ENCODE peak calls at places on chromosome X, in four cellular contexts. One of them, this sample, is unnamed.

GRCh38 chrX:68286076-68286475 is 147.2 kb downstream of the OPHN1 start:
- DNase-seq in fibroblast of lung: no peak
- DNase-seq in endodermal cell: no peak
- DNase-seq in neural progenitor cell: no peak
- DNase-seq in this sample: no peak

GRCh38 chrX:54066841-54067240 is 22.6 kb upstream of the PHF8 start:
- DNase-seq in neural progenitor cell: no peak
- DNase-seq in endodermal cell: no peak
- DNase-seq in fibroblast of lung: peak; percentile 20
- DNase-seq in this sample: no peak

GRCh38 chrX:46620505-46620904 is 46.9 kb downstream of the CHST7 start:
- DNase-seq in fibroblast of lung: peak; percentile 30
- DNase-seq in endodermal cell: no peak
- DNase-seq in neural progenitor cell: no peak
- DNase-seq in this sample: no peak

GRCh38 chrX:861335-861890 is 230.8 kb downstream of the SHOX start:
- DNase-seq in fibroblast of lung: no peak
- DNase-seq in neural progenitor cell: no peak
- DNase-seq in endodermal cell: peak; percentile 35
- DNase-seq in this sample: no peak

GRCh38 chrX:47264507-47265173 is 31.8 kb downstream of the USP11 start:
- DNase-seq in endodermal cell: no peak
- DNase-seq in neural progenitor cell: no peak
- DNase-seq in fibroblast of lung: peak; percentile 11
- DNase-seq in this sample: no peak

GRCh38 chrX:46922601-46923000 is 10.4 kb downstream of the JADE3 start:
- DNase-seq in endodermal cell: no peak
- DNase-seq in neural progenitor cell: no peak
- DNase-seq in fibroblast of lung: no peak
- DNase-seq in this sample: no peak

GRCh38 chrX:47568656-47569295 is 7.8 kb downstream of the ARAF start:
- DNase-seq in endodermal cell: peak; percentile 81
- DNase-seq in fibroblast of lung: no peak
- DNase-seq in neural progenitor cell: peak; percentile 50
- DNase-seq in this sample: peak; percentile 51

GRCh38 chrX:71253253-71254091 is 468 bp downstream of the ZMYM3 start:
- DNase-seq in endodermal cell: peak; percentile 78
- DNase-seq in fibroblast of lung: peak; percentile 30
- DNase-seq in neural progenitor cell: peak; percentile 65
- DNase-seq in this sample: peak; percentile 42

GRCh38 chrX:119145241-119145653 is 17.6 kb upstream of the KIAA1210 start:
- DNase-seq in fibroblast of lung: peak; percentile 2
- DNase-seq in neural progenitor cell: peak; percentile 31
- DNase-seq in endodermal cell: peak; percentile 71
- DNase-seq in this sample: no peak

GRCh38 chrX:73577368-73577767 is 14.4 kb downstream of the CHIC1 start:
- DNase-seq in endodermal cell: no peak
- DNase-seq in neural progenitor cell: peak; percentile 39
- DNase-seq in fibroblast of lung: peak; percentile 67
- DNase-seq in this sample: no peak

GRCh38 chrX:100695302-100695701 is 36.6 kb downstream of the SYTL4 start:
- DNase-seq in fibroblast of lung: no peak
- DNase-seq in endodermal cell: no peak
- DNase-seq in neural progenitor cell: no peak
- DNase-seq in this sample: no peak

GRCh38 chrX:21655901-21656586 is 2.1 kb downstream of the KLHL34 start:
- DNase-seq in neural progenitor cell: no peak
- DNase-seq in endodermal cell: no peak
- DNase-seq in fibroblast of lung: no peak
- DNase-seq in this sample: no peak

GRCh38 chrX:153642313-153642654 is 4.7 kb upstream of the DUSP9 start:
- DNase-seq in fibroblast of lung: no peak
- DNase-seq in neural progenitor cell: peak; percentile 74
- DNase-seq in endodermal cell: peak; percentile 66
- DNase-seq in this sample: peak; percentile 47

GRCh38 chrX:2325076-2325784 is 175.5 kb downstream of the DHRSX start:
- DNase-seq in fibroblast of lung: peak; percentile 86
- DNase-seq in neural progenitor cell: no peak
- DNase-seq in endodermal cell: peak; percentile 70
- DNase-seq in this sample: no peak

DNA sequence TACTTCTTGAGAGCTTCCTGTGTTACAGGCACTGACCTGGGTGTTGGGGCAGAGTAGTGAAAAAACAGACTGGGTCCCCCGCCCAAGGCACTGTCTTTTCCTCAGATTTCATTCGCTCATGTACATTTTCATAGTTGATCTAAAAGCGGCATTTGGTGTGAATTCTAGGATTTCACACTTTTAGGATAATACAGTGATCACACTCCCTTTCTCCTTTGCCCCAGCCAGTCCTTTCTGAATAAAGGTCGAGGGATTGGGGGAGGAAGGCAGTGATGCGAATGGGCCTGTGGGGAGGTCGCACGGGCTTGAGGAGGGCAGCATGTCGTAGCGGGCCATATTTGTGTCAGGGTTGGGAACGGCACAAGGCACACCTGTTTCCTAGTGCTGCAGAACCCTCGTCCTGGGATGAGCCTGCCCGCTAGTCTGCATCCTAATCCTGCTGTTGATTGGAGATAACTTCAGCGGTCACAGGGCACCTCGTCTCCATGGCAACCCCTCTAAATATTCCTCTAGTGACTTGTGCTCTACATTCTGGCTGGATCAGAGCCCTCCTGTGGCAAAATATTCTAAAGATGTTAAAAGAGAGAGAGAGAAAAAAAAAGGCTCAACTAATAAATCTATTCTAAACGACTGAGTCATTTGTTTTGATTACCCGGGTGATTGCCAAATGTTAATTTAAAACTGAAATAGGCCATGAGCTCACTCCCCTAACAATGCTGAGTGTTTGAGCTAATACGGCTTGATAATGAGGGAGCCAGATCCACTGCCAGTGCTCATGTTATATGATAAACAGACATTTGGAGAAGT is 21.8 kb downstream of the FHL1 start:
- DNase-seq in fibroblast of lung: peak; percentile 97
- DNase-seq in endodermal cell: peak; percentile 79
- DNase-seq in neural progenitor cell: peak; percentile 84
- DNase-seq in this sample: no peak
- H3K9ac ChIP-seq in fibroblast of lung: no peak overlapping the region
- H3K9ac ChIP-seq in endodermal cell: peak overlapping the region; percentile 15
- H3K9ac ChIP-seq in neural progenitor cell: no peak overlapping the region
- H3K9ac ChIP-seq in this sample: no peak overlapping the region

DNA sequence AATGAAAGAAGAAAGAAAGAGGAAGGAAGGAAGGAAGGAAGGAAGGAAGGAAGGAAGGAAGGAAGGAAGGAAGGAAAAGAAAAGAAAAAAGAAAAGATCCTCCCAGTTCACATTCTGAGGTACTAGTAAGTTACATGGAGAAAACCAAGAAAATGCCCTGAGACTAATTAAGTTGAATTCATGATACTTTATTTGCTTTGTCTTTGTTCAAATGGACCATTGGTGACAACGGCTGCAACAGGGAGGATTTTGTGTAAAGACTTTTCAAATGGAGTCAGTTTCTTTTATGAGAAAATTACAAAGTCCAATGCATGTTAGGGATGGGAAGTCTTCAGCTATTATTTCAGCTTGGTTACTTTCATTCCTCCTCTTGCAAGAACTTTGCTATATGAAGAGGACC is 8.4 kb downstream of the VCX3A start:
- DNase-seq in fibroblast of lung: no peak
- DNase-seq in endodermal cell: no peak
- DNase-seq in neural progenitor cell: no peak
- DNase-seq in this sample: no peak
- TF ChIP-seq CTCF in fibroblast of lung: no peak
- TF ChIP-seq CTCF in endodermal cell: no peak
- TF ChIP-seq CTCF in neural progenitor cell: no peak
- TF ChIP-seq CTCF in this sample: no peak

GRCh38 chrX:115147220-115147619 is 42.0 kb upstream of the RBMXL3 start:
- DNase-seq in neural progenitor cell: no peak
- DNase-seq in endodermal cell: no peak
- DNase-seq in fibroblast of lung: peak; percentile 42
- DNase-seq in this sample: no peak

GRCh38 chrX:115138040-115138439 is 51.2 kb upstream of the RBMXL3 start:
- DNase-seq in endodermal cell: no peak
- DNase-seq in fibroblast of lung: no peak
- DNase-seq in neural progenitor cell: peak; percentile 8
- DNase-seq in this sample: no peak

GRCh38 chrX:115142057-115142456 is 47.2 kb upstream of the RBMXL3 start:
- DNase-seq in fibroblast of lung: no peak
- DNase-seq in endodermal cell: no peak
- DNase-seq in neural progenitor cell: no peak
- DNase-seq in this sample: no peak
- H3K27me3 ChIP-seq in fibroblast of lung: no peaks in the 10 kb centered on the region
- H3K27me3 ChIP-seq in endodermal cell: no peaks in the 10 kb centered on the region
- H3K27me3 ChIP-seq in neural progenitor cell: no peaks in the 10 kb centered on the region
- H3K27me3 ChIP-seq in this sample: no peaks in the 10 kb centered on the region

GRCh38 chrX:104288269-104288668 is 33.5 kb upstream of the ESX1 start:
- DNase-seq in endodermal cell: peak; percentile 61
- DNase-seq in fibroblast of lung: no peak
- DNase-seq in neural progenitor cell: no peak
- DNase-seq in this sample: no peak
- H3K9ac ChIP-seq in endodermal cell: no peak overlapping the region
- H3K9ac ChIP-seq in fibroblast of lung: no peak overlapping the region
- H3K9ac ChIP-seq in neural progenitor cell: no peak overlapping the region
- H3K9ac ChIP-seq in this sample: no peak overlapping the region

DNA sequence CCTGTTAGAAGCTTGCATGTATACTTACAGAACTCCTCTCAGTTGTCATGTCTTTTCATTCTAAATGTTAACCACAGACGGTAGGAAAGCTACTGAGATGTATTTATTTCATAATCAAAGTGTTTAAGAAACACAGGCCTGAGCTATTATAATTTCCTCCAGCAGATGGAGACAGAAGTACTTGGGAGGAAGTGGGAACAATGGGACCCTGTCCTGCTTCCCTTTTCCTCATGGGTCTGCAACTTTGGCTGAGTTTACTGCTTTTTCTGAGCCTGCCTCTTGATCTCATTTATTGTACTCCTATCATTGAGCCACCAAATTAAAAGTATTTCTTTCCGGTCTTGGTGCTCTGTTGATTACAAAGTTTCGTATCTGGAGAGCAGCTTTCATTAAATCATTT is 67.7 kb upstream of the SPANXN2 start:
- DNase-seq in endodermal cell: no peak
- DNase-seq in fibroblast of lung: peak; percentile 16
- DNase-seq in neural progenitor cell: peak; percentile 31
- DNase-seq in this sample: no peak
- TF ChIP-seq CTCF in endodermal cell: peak; percentile 74
- TF ChIP-seq CTCF in fibroblast of lung: no peak
- TF ChIP-seq CTCF in neural progenitor cell: peak; percentile 50
- TF ChIP-seq CTCF in this sample: peak; percentile 49

GRCh38 chrX:40148189-40148438 is 50.4 kb upstream of the BCOR start:
- DNase-seq in neural progenitor cell: no peak
- DNase-seq in fibroblast of lung: no peak
- DNase-seq in endodermal cell: no peak
- DNase-seq in this sample: no peak
- H3K27me3 ChIP-seq in neural progenitor cell: peaks cover 100% of the 10 kb centered on the region
- H3K27me3 ChIP-seq in fibroblast of lung: no peaks in the 10 kb centered on the region
- H3K27me3 ChIP-seq in endodermal cell: peaks cover 63% of the 10 kb centered on the region
- H3K27me3 ChIP-seq in this sample: no peaks in the 10 kb centered on the region

DNA sequence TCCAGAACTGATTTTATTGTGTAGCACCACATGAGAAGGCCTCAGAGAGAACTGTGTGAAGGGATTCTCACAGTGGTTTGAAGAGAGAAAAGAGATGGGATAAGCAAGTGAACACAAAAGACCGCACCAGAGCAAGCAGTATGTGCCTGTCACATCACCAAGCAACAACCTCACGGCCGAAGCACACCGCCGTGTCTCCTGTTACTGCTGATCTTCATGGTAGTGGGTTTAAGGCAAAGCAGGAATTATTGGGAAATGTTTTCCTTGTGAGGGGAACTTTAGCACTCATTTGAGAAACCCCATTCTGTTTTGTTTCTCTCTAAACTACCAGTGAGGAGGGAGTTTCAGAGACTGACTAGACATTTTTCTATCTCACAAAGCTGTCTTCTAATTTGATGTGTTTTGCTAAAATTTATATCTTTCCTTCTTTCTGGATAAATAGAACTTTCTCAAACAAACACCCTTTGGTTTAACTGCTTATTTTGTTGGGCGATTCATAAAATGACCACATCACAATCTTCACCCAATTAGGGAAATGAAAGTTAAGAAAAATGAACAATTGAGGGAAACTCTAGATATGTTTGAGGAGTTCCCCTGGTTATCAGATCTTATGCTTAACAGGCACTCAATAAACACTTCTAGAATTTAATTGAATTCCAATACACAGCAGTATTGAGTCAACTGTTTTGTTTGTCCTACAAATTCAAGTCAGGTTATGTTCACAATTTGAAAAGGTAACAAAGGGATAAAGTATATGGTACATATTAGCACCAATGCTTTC is 16.5 kb downstream of the SH3KBP1 start:
- DNase-seq in fibroblast of lung: no peak
- DNase-seq in neural progenitor cell: no peak
- DNase-seq in endodermal cell: no peak
- DNase-seq in this sample: no peak
- H3K9ac ChIP-seq in fibroblast of lung: no peak overlapping the region
- H3K9ac ChIP-seq in neural progenitor cell: no peak overlapping the region
- H3K9ac ChIP-seq in endodermal cell: no peak overlapping the region
- H3K9ac ChIP-seq in this sample: no peak overlapping the region

DNA sequence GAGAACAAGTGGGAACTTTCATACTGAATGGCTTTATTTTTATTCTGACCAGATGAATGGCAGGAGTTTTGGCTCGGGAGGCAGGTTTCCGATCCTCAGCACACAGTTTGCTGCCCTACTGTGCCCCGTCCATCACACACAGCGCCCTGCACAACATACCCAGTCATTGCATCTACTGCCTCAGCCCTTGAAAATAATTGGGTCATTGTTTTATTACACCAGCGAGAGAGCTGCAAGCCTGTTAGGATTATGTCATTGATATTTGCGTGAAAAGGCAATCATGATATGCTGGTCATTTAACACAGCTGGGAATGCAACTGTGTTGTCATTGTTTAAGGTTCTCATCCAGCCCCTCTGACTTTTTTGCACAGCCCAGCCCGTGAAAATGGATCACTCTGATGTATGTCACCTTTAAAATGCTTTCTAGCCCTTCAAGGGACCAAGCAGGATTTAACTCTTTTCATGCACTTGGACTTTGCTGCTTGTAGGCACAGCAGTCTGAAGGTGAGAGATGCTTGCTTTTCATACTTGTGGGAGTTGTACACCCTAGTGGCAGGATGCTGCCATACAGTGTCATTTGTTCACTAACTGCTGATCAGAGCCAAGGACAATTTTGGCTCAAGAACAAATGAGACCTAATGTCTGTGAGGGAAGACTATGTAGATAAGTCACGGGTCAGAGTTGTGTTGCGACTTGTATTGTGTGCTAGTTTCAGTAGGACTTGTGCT is 62.3 kb downstream of the RTL9 start:
- DNase-seq in fibroblast of lung: no peak
- DNase-seq in endodermal cell: no peak
- DNase-seq in neural progenitor cell: no peak
- DNase-seq in this sample: no peak
- TF ChIP-seq CTCF in fibroblast of lung: peak; percentile 11
- TF ChIP-seq CTCF in endodermal cell: peak; percentile 72
- TF ChIP-seq CTCF in neural progenitor cell: peak; percentile 36
- TF ChIP-seq CTCF in this sample: peak; percentile 39

This sample was measured in DND-41.